ENCODE peak calls at places on chromosomes 12 and 14, in ten cellular contexts. J is epithelial cell of proximal tubule, G is astrocyte of the spinal cord, U is NT2/D1, A is aorta, P is GM12864, R is HFF-Myc, V is body of pancreas, F is tibial nerve, S is ovary. X is an unnamed sample.

GRCh38 chr12:1794440-1795090 is 25.8 kb upstream of the LRTM2 start:
- DNase-seq in J (no peak), G (no peak), U (no peak), A (no peak), P (no peak), R (no peak), V (no peak), F (no peak), S (no peak), X (no peak)

GRCh38 chr12:1531160-1531653 is 63.2 kb downstream of the FBXL14 start:
- DNase-seq in J (no peak), G (no peak), U (no peak), A (no peak), P (no peak), R (no peak), V (peak; percentile 17), F (no peak), S (peak; percentile 38), X (no peak)

GRCh38 chr12:26704684-26705475 is 128.1 kb downstream of the ITPR2 start:
- DNase-seq in J (no peak), G (peak; percentile 47), U (no peak), A (peak; percentile 54), P (no peak), R (no peak), V (no peak), F (no peak), S (no peak), X (no peak)

GRCh38 chr12:73867147-73867546 is 670.5 kb upstream of the ATXN7L3B start:
- DNase-seq in J (no peak), G (no peak), U (no peak), A (no peak), P (no peak), R (no peak), V (no peak), F (no peak), S (no peak), X (no peak)

GRCh38 chr12:101127521-101128219 is 82.4 kb downstream of the SLC5A8 start:
- DNase-seq in J (peak; percentile 1), G (peak; percentile 56), U (no peak), A (no peak), P (no peak), R (no peak), V (no peak), F (no peak), S (no peak), X (no peak)

GRCh38 chr14:34548472-34548981 is 9.0 kb upstream of the EAPP start:
- DNase-seq in J (no peak), G (no peak), U (no peak), A (peak; percentile 42), P (no peak), R (no peak), V (no peak), F (no peak), S (no peak), X (no peak)

GRCh38 chr12:84760091-84760490 is 152.5 kb downstream of the SLC6A15 start:
- DNase-seq in J (no peak), G (peak; percentile 41), U (no peak), A (no peak), P (no peak), R (no peak), V (no peak), F (no peak), S (no peak), X (no peak)

GRCh38 chr12:95674088-95674595 is 116.4 kb downstream of the NTN4 start:
- DNase-seq in J (no peak), G (no peak), U (no peak), A (no peak), P (no peak), R (no peak), V (no peak), F (no peak), S (no peak), X (no peak)

GRCh38 chr14:20278414-20278813 is 27.3 kb downstream of the TTC5 start:
- DNase-seq in J (no peak), G (no peak), U (no peak), A (no peak), P (no peak), R (peak; percentile 14), V (peak; percentile 17), F (peak; percentile 16), S (no peak), X (peak; percentile 78)

GRCh38 chr12:4214912-4215861 is 58.4 kb upstream of the CCND2 start:
- DNase-seq in J (no peak), G (no peak), U (no peak), A (peak; percentile 89), P (peak; percentile 60), R (no peak), V (peak; percentile 17), F (peak; percentile 39), S (no peak), X (no peak)

GRCh38 chr12:107092669-107093546 is 441 bp downstream of the CRY1 start:
- DNase-seq in J (no peak), G (no peak), U (no peak), A (no peak), P (no peak), R (no peak), V (peak; percentile 69), F (peak; percentile 19), S (no peak), X (peak; percentile 26)

GRCh38 chr14:94542111-94542810 is 19.0 kb upstream of the SERPINA4 start:
- DNase-seq in J (no peak), G (peak; percentile 40), U (no peak), A (no peak), P (no peak), R (peak; percentile 5), V (no peak), F (no peak), S (no peak), X (no peak)

GRCh38 chr12:75477137-75477536 is 3.4 kb upstream of the GLIPR1 start:
- DNase-seq in J (no peak), G (no peak), U (no peak), A (no peak), P (no peak), R (no peak), V (no peak), F (no peak), S (no peak), X (no peak)

GRCh38 chr12:75476076-75476475 is 4.5 kb upstream of the GLIPR1 start:
- DNase-seq in J (no peak), G (no peak), U (no peak), A (no peak), P (no peak), R (no peak), V (no peak), F (no peak), S (no peak), X (no peak)

GRCh38 chr12:75480469-75480949 is at the start of gene GLIPR1:
- DNase-seq in J (peak; percentile 96), G (peak; percentile 99), U (no peak), A (peak; percentile 88), P (peak; percentile 80), R (peak; percentile 89), V (peak; percentile 61), F (peak; percentile 47), S (peak; percentile 77), X (peak; percentile 48)

GRCh38 chr12:75479963-75480461 is 543 bp upstream of the GLIPR1 start:
- DNase-seq in J (peak; percentile 52), G (peak; percentile 93), U (no peak), A (no peak), P (no peak), R (no peak), V (no peak), F (no peak), S (no peak), X (no peak)

GRCh38 chr12:75478395-75478794 is 2.2 kb upstream of the GLIPR1 start:
- DNase-seq in J (no peak), G (peak; percentile 46), U (no peak), A (no peak), P (no peak), R (no peak), V (no peak), F (no peak), S (no peak), X (peak; percentile 66)
- H3K4me3 ChIP-seq in J (no peak overlapping the region), G (no peak overlapping the region), U (no peak overlapping the region), A (no peak overlapping the region), P (no peak overlapping the region), R (no peak overlapping the region), V (no peak overlapping the region), F (no peak overlapping the region), S (no peak overlapping the region), X (no peak overlapping the region)

DNA sequence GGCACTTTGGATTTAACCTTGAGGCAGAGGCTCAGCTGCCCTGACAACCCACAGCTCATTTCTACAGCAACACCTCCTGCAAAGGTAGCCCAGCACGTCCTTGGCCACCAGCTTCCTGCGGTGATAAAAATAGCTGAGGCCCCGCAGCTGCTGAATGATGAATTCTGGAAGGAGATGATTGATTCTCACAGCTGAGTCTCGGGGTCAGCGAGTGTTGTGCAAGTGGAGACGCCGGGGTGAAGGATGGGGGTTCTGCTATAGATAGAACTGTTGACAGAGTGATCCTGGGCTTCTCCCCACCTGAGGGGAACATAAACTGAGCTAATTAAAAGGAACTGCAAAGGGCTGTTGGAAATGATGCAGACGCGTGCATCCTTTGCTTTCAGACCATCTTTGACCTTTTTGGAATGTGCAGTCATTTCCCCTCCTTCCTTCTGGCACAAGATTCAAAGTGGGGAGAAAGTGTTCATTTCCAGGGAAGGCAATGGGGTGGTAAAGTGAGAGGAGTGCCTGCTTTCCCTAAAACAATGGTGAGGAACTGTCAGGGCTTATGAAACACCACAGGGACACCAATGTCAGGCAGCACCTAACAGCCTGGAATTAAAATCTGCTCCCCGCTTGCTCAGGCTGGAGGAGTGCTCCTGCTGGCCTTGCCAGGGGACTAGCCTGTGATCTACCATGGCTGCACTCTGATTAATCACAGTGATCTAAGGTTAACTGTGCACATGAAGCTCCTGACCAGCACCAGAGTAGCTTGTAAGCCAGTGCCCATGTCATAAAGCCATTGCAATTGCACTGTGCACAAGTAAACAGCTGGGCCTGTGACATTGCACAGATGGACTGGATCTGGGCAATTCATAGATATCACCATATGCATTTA is 145.3 kb downstream of the SLC38A6 start:
- DNase-seq in J (no peak), G (peak; percentile 27), U (no peak), A (no peak), P (no peak), R (no peak), V (no peak), F (no peak), S (no peak), X (no peak)
- H3K4me3 ChIP-seq in J (no peak overlapping the region), G (no peak overlapping the region), U (no peak overlapping the region), A (no peak overlapping the region), P (no peak overlapping the region), R (no peak overlapping the region), V (no peak overlapping the region), F (no peak overlapping the region), S (no peak overlapping the region), X (no peak overlapping the region)

GRCh38 chr12:31363826-31364225 is 37.9 kb upstream of the SINHCAF start:
- DNase-seq in J (no peak), G (no peak), U (no peak), A (no peak), P (no peak), R (no peak), V (no peak), F (no peak), S (no peak), X (no peak)
- H3K4me3 ChIP-seq in J (no peak overlapping the region), G (no peak overlapping the region), U (no peak overlapping the region), A (no peak overlapping the region), P (no peak overlapping the region), R (no peak overlapping the region), V (no peak overlapping the region), F (no peak overlapping the region), S (no peak overlapping the region), X (no peak overlapping the region)

DNA sequence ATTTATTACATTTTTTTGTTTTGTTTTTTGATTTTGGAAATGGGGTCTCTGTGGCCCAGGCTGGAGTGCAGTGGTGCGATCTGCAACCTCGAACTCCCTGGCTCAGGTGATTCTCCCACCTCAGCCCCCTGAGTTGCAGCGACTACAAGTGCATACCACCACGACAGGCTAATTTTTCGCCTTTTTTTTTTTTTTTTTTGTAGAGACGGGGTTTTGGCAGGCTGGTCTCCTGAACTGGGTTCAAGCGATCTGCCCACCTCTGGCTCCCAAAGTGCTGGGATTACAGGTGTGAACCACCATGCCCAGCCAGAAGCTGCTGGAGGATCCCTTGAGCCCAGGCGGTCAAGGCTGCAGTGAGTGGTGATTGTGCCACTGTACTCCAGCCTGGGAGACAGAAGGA is 2.3 kb downstream of the MON2 start:
- DNase-seq in J (no peak), G (no peak), U (no peak), A (no peak), P (no peak), R (no peak), V (no peak), F (no peak), S (no peak), X (no peak)
- H3K4me3 ChIP-seq in J (peak overlapping the region; percentile 15), G (peak overlapping the region; percentile 6), U (no peak overlapping the region), A (no peak overlapping the region), P (peak overlapping the region; percentile 32), R (peak overlapping the region; percentile 96), V (no peak overlapping the region), F (no peak overlapping the region), S (no peak overlapping the region), X (no peak overlapping the region)